ENCODE peak calls at places on chromosomes 4 and X, in four cellular contexts. Q is AG04449, F is nephron progenitor cell, A is spleen. H is an unnamed sample.

GRCh38 chr4:2942532-2943363 is 20.5 kb downstream of the NOP14 start:
- DNase-seq in Q (no peak), F (no peak), A (peak; percentile 77), H (no peak)

GRCh38 chr4:87579478-87579877 is 28.9 kb upstream of the DSPP start:
- DNase-seq in Q (no peak), F (no peak), A (no peak), H (no peak)

GRCh38 chrX:155070038-155070437 is 898 bp downstream of the CMC4 start:
- DNase-seq in Q (no peak), F (no peak), A (no peak), H (no peak)

GRCh38 chr4:7487464-7487863 is 52.7 kb upstream of the PSAPL1 start:
- DNase-seq in Q (no peak), F (no peak), A (no peak), H (no peak)

GRCh38 chr4:8379771-8380170 is 60.8 kb downstream of the ACOX3 start:
- DNase-seq in Q (no peak), F (no peak), A (no peak), H (no peak)

GRCh38 chrX:18955676-18956075 is 28.2 kb downstream of the PHKA2 start:
- DNase-seq in Q (no peak), F (no peak), A (no peak), H (no peak)

GRCh38 chr4:680565-680930 is 6.2 kb downstream of the MYL5 start:
- DNase-seq in Q (no peak), F (peak; percentile 49), A (peak; percentile 82), H (peak; percentile 53)

GRCh38 chr4:87363552-87363951 is 27.4 kb downstream of the HSD17B11 start:
- DNase-seq in Q (no peak), F (no peak), A (no peak), H (no peak)

GRCh38 chr4:94160774-94161173 is 46.9 kb upstream of the SMARCAD1 start:
- DNase-seq in Q (no peak), F (no peak), A (no peak), H (no peak)

GRCh38 chr4:24770111-24770584 is 25.2 kb upstream of the SOD3 start:
- DNase-seq in Q (no peak), F (no peak), A (no peak), H (no peak)

GRCh38 chr4:3334316-3334715 is 41.5 kb downstream of the RGS12 start:
- DNase-seq in Q (no peak), F (no peak), A (no peak), H (no peak)

GRCh38 chr4:70734168-70734954 is 12.6 kb downstream of the RUFY3 start:
- DNase-seq in Q (no peak), F (no peak), A (no peak), H (no peak)

GRCh38 chrX:19670854-19671620 is 155.7 kb upstream of the MAP3K15 start:
- DNase-seq in Q (no peak), F (peak; percentile 5), A (no peak), H (peak; percentile 27)

GRCh38 chr4:184953421-184953820 is 64.9 kb upstream of the HELT start:
- DNase-seq in Q (no peak), F (no peak), A (no peak), H (no peak)

GRCh38 chr4:86032476-86033022 is 327.3 kb downstream of the MAPK10 start:
- DNase-seq in Q (peak; percentile 86), F (no peak), A (no peak), H (no peak)

GRCh38 chr4:147707892-147708672 is 23.8 kb upstream of the ARHGAP10 start:
- DNase-seq in Q (no peak), F (peak; percentile 48), A (no peak), H (no peak)

GRCh38 chrX:129701624-129702069 is 37.1 kb upstream of the XPNPEP2 start:
- DNase-seq in Q (no peak), F (no peak), A (no peak), H (no peak)

GRCh38 chr4:119011607-119011988 is 122.9 kb downstream of the SYNPO2 start:
- DNase-seq in Q (no peak), F (no peak), A (no peak), H (no peak)

GRCh38 chrX:15464704-15465103 is 28.4 kb downstream of the PIR start:
- DNase-seq in Q (no peak), F (no peak), A (no peak), H (no peak)

GRCh38 chrX:15469613-15470012 is 23.5 kb downstream of the PIR start:
- DNase-seq in Q (no peak), F (no peak), A (no peak), H (no peak)

GRCh38 chrX:15468036-15468435 is 25.1 kb downstream of the PIR start:
- DNase-seq in Q (no peak), F (no peak), A (no peak), H (no peak)

GRCh38 chrX:15465347-15465746 is 27.8 kb downstream of the PIR start:
- DNase-seq in Q (no peak), F (no peak), A (no peak), H (no peak)

GRCh38 chrX:15465896-15466651 is 27.1 kb downstream of the PIR start:
- DNase-seq in Q (no peak), F (no peak), A (no peak), H (peak; percentile 73)
- TF ChIP-seq CTCF in Q (no peak), F (no peak), A (no peak), H (peak; percentile 73)

GRCh38 chrX:87299563-87300160 is 217.9 kb upstream of the KLHL4 start:
- DNase-seq in Q (no peak), F (peak; percentile 3), A (no peak), H (no peak)
- TF ChIP-seq CTCF in Q (no peak), F (peak; percentile 82), A (peak; percentile 30), H (peak; percentile 88)

GRCh38 chrX:39477438-39478120 is 620.2 kb downstream of the BCOR start:
- DNase-seq in Q (no peak), F (peak; percentile 52), A (no peak), H (peak; percentile 88)
- TF ChIP-seq CTCF in Q (no peak), F (peak; percentile 34), A (peak; percentile 9), H (peak; percentile 71)

DNA sequence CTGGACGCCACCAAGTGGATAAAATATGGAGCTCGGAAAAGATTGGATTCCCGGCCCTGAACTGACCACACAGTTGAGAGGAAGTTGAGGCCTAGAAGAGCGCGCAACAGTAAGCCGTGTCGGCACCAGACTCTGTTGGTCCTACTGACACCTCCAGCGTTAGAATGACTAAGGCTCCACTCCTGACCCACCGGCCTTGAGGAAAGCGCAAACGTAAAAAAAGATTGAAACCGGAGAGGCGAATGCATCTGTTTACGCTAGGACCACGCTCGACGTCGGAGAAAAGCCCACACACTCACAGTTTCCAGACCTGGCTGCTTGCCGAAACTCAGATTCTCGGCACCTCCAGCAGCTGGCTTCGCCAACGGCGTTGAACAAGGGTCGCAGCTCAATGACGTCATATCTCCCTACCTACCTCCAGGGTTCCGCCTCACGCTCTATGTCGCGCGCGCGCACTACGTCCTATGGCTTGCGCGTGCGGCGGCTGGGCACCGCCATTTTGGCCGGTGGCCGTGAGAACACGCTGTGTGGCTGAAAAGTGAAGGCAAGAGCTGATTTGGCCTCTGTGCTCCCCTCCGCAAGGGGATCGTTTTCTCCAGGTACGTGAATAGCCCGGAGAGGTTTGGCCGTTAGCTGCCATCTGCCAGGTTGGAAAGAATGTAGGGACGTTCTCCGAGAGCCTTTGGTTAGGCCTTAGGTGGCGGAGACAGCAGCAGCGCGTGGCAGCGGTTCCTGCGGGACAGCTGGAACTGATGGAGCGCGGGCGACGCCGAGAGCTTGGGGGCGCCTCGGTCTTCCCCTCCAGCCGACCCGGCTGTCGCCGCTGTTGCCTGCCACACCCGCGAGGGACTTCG is at the start of the genes ABCE1 and ANAPC10:
- DNase-seq in Q (peak; percentile 83), F (peak; percentile 94), A (peak; percentile 97), H (peak; percentile 96)
- TF ChIP-seq CTCF in Q (no peak), F (no peak), A (no peak), H (no peak)

DNA sequence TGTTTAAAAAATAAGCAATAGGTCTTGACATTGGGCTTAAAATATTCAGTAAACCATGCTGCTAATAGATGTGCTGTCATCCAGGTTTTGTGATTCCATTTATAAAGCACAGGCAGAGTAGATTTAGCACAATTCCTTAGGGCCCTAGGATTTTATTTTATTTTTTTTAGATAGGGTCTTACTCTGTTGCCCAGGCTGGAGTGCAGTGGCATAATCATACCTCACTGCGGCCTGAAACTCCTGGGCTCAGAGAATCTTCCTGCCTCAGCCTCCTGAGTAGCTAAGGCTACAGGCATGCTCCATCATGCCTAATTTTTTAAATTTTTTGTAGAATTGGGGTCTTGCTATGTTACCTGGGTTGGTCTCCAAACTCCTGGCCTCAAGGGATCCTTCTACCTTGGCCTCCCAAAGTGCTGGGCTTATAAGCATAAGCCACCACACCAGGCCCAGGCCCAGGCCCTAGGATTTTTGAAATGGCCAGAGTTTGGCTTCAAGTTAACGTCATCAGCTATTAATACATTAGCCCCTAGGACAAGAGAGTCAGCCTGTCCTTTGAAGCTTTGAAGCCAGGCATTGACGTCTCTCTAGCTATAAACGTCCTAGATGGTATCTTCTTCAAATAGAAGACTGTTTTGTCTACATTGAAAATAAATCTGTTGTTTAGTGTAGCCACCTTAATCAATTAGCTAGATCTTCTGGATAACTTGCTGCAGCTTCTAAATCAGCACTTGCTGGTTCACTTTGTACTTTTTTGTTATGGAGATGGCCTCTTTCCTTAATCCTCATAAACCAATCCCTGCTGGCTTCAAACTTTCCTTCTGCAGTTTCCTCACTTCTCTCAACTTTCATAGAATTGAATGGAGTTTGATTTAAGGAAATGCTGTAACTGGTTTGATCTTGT is 35.8 kb downstream of the EIF2S3 start:
- DNase-seq in Q (no peak), F (no peak), A (no peak), H (no peak)
- TF ChIP-seq CTCF in Q (no peak), F (no peak), A (no peak), H (no peak)

DNA sequence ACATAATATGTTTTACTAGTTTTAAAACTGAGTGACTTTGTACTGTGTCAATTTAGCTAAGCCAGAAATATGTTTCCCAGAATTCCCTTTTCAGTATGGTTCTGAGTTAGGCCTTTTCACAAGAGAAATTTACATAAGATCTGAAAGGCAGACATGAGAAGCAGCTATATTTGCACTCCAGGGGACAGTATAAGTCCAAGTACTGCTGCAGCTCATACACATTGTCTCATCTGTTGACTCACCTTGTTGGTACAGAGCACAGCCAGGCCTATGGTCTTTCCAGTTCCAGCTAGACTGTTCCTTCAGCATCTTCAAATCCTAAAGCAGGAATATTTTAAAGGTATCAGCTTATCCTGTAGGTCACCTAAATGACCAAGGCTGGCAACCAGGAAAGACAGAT is 53.5 kb downstream of the BMP3 start:
- DNase-seq in Q (no peak), F (no peak), A (no peak), H (no peak)
- TF ChIP-seq CTCF in Q (peak; percentile 6), F (no peak), A (no peak), H (no peak)

GRCh38 chrX:72128183-72128834 is 3.4 kb downstream of the RTL5 start:
- DNase-seq in Q (no peak), F (no peak), A (no peak), H (no peak)

GRCh38 chrX:72127332-72127731 is 4.4 kb downstream of the RTL5 start:
- DNase-seq in Q (no peak), F (no peak), A (no peak), H (no peak)

GRCh38 chrX:72129661-72130060 is 2.1 kb downstream of the RTL5 start:
- DNase-seq in Q (no peak), F (no peak), A (no peak), H (no peak)

GRCh38 chrX:72130156-72130761 is 1.5 kb downstream of the RTL5 start:
- DNase-seq in Q (no peak), F (no peak), A (no peak), H (no peak)

GRCh38 chrX:72128881-72129280 is 2.8 kb downstream of the RTL5 start:
- DNase-seq in Q (no peak), F (no peak), A (no peak), H (peak; percentile 43)
- TF ChIP-seq CTCF in Q (peak; percentile 35), F (peak; percentile 33), A (peak; percentile 25), H (peak; percentile 62)

GRCh38 chrX:120522820-120523219 is 37.9 kb downstream of the CUL4B start:
- DNase-seq in Q (no peak), F (no peak), A (no peak), H (no peak)
- TF ChIP-seq CTCF in Q (no peak), F (no peak), A (no peak), H (no peak)